ENCODE peak calls at places on chromosomes 7 and 10, in eight cellular contexts. Z is sigmoid colon; D is mucosa of descending colon; O is fibroblast of lung; Y is brain microvascular endothelial cell; N is small intestine; A is skeletal muscle cell; P is CD8-positive, alpha-beta memory T cell. S is an unnamed sample.

GRCh38 chr7:76409537-76409936 is at the start of gene SSC4D:
- DNase-seq in Z (no peak), O (no peak), D (no peak), P (no peak), A (no peak), N (no peak), Y (no peak), S (no peak)

GRCh38 chr10:106795619-106796018 is 368.9 kb downstream of the SORCS1 start:
- DNase-seq in N (no peak), A (no peak), Y (no peak), Z (peak; percentile 77), O (no peak), D (peak; percentile 36), P (no peak), S (no peak)

GRCh38 chr7:33706666-33707194 is 198.6 kb upstream of the BMPER start:
- DNase-seq in Y (no peak), Z (no peak), P (no peak), D (no peak), O (no peak), A (no peak), N (no peak), S (no peak)

GRCh38 chr7:121120921-121121320 is 132.4 kb downstream of the CPED1 start:
- DNase-seq in Y (no peak), O (no peak), D (no peak), N (no peak), P (no peak), A (no peak), Z (no peak), S (no peak)

GRCh38 chr10:112649492-112650152 is 202.6 kb downstream of the VTI1A start:
- DNase-seq in D (no peak), Z (no peak), P (no peak), N (no peak), A (peak; percentile 24), O (no peak), Y (no peak), S (no peak)

GRCh38 chr7:21141476-21141875 is 286.4 kb upstream of the SP4 start:
- DNase-seq in A (no peak), P (no peak), N (no peak), Z (no peak), D (no peak), O (no peak), Y (no peak), S (no peak)

GRCh38 chr7:99837649-99838361 is 10.0 kb downstream of the CYP3A43 start:
- DNase-seq in Y (no peak), A (peak; percentile 5), Z (no peak), P (no peak), O (peak; percentile 9), D (peak; percentile 53), N (peak; percentile 83), S (no peak)

GRCh38 chr10:75018233-75018632 is 93.2 kb upstream of the SAMD8 start:
- DNase-seq in Y (no peak), A (no peak), N (no peak), Z (no peak), P (no peak), O (no peak), D (no peak), S (no peak)

GRCh38 chr7:98877692-98878364 is 504 bp upstream of the TRRAP start:
- DNase-seq in Y (no peak), N (peak; percentile 6), D (no peak), O (no peak), P (no peak), A (no peak), Z (no peak), S (no peak)

GRCh38 chr10:101014966-101015581 is 15.5 kb downstream of the LZTS2 start:
- DNase-seq in P (no peak), A (peak; percentile 93), Z (no peak), Y (peak; percentile 94), D (no peak), N (no peak), O (peak; percentile 95), S (no peak)

GRCh38 chr10:101013365-101013825 is 13.8 kb downstream of the LZTS2 start:
- DNase-seq in O (no peak), A (no peak), Z (no peak), D (no peak), N (no peak), Y (no peak), P (no peak), S (no peak)

GRCh38 chr10:101011517-101012423 is 12.2 kb downstream of the LZTS2 start:
- DNase-seq in D (no peak), O (no peak), Z (no peak), P (no peak), A (no peak), N (no peak), Y (no peak), S (no peak)

GRCh38 chr10:101014230-101014884 is 14.7 kb downstream of the LZTS2 start:
- DNase-seq in N (peak; percentile 68), Z (peak; percentile 90), D (peak; percentile 96), O (peak; percentile 67), A (no peak), P (peak; percentile 69), Y (peak; percentile 69), S (no peak)

GRCh38 chr10:101012525-101013364 is 13.1 kb downstream of the LZTS2 start:
- DNase-seq in Y (peak; percentile 94), D (peak; percentile 92), Z (peak; percentile 95), O (peak; percentile 93), A (no peak), P (peak; percentile 66), N (peak; percentile 88), S (no peak)
- H3K4me3 ChIP-seq in Y (no peak overlapping the region), D (no peak overlapping the region), Z (no peak overlapping the region), O (no peak overlapping the region), A (no peak overlapping the region), P (no peak overlapping the region), N (no peak overlapping the region), S (no peak overlapping the region)

GRCh38 chr7:36280840-36281812 is 108.5 kb upstream of the ANLN start:
- DNase-seq in O (peak; percentile 85), Z (peak; percentile 90), D (peak; percentile 72), A (peak; percentile 79), Y (peak; percentile 88), P (no peak), N (peak; percentile 65), S (peak; percentile 93)
- H3K4me3 ChIP-seq in O (peak overlapping the region; percentile 46), Z (peak overlapping the region; percentile 23), D (no peak overlapping the region), A (peak overlapping the region; percentile 20), Y (peak overlapping the region; percentile 35), P (no peak overlapping the region), N (no peak overlapping the region), S (peak overlapping the region; percentile 28)

GRCh38 chr10:11532329-11532728 is 79.1 kb downstream of the USP6NL start:
- DNase-seq in N (no peak), Z (no peak), P (no peak), Y (no peak), O (peak; percentile 52), D (no peak), A (no peak), S (no peak)
- H3K4me3 ChIP-seq in N (no peak overlapping the region), Z (peak overlapping the region; percentile 18), P (no peak overlapping the region), Y (peak overlapping the region; percentile 18), O (no peak overlapping the region), D (no peak overlapping the region), A (no peak overlapping the region), S (no peak overlapping the region)

DNA sequence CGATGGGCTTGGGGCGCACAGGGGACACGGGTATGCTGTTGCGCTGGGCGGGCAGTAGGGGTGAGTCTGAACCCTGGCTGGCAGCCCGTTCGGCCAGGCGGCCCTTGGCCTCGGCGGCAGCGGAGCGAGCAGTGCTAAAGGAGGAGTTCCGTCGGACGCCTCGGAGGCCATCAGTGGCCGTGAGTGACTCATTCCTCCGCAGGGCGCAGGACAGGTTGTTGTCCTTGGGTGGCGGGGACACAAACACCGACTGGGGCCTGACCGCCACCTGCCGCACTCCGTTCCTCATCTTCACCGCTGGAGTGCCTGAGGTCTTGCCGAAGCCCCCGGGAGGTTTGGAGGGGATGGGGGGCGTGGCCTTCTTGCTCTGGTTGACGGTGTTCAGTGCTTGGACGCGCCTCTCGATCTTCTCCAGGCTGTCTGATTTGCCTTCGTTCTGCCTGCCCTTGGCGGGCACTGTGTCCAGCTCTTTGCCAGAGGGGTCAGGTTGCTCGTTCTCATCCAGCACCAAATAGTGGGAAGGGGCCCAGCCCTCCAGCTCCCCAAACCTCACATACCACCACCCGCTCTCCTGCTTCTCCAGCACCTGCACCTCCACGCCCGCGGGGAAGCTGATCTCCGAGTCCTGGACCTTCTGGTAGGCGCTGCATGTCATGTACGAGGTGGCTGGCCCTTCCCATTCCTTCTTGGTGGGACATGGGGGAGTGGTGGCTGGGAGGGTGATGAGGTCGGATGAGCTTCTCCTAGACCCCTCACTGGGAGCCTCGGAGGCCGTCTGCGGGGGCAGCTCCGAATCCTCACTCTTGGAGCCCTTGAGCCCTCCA is 108.7 kb downstream of the NEURL1 start:
- DNase-seq in D (no peak), A (no peak), Z (no peak), P (no peak), O (no peak), N (no peak), Y (no peak), S (no peak)
- H3K4me3 ChIP-seq in D (no peak overlapping the region), A (no peak overlapping the region), Z (no peak overlapping the region), P (no peak overlapping the region), O (no peak overlapping the region), N (no peak overlapping the region), Y (no peak overlapping the region), S (no peak overlapping the region)

GRCh38 chr7:42856605-42856987 is 55.3 kb downstream of the C7orf25 start:
- DNase-seq in Z (no peak), D (no peak), O (no peak), Y (no peak), P (no peak), A (no peak), N (no peak), S (no peak)
- H3K4me3 ChIP-seq in Z (peak overlapping the region; percentile 45), D (no peak overlapping the region), O (peak overlapping the region; percentile 62), Y (peak overlapping the region; percentile 62), P (no peak overlapping the region), A (peak overlapping the region; percentile 57), N (peak overlapping the region; percentile 15), S (peak overlapping the region; percentile 57)

S was measured in retinal pigment epithelial cell.